ENCODE peak calls at places on chromosomes 2 and 18, in eight cellular contexts. One of them, this sample, is unnamed.

GRCh38 chr2:25035537-25036220 is 6.2 kb upstream of the EFR3B start:
- DNase-seq in psoas muscle: no peak
- DNase-seq in NCI-H2081 treated with DMSO at 0.1 percent for 48 hours: no peak
- DNase-seq in neural progenitor cell: no peak
- DNase-seq in iPS DF 6.9: no peak
- DNase-seq in A673: no peak
- DNase-seq in stimulated activated CD4-positive, alpha-beta T cell treated with anti-CD3 and anti-CD28 coated beads, Interleukin-12 subunit alpha, Interleukin-12 subunit beta, amount 100 ng/mL, for 4 hours: no peak
- DNase-seq in central memory CD4-positive, alpha-beta T cell: no peak
- DNase-seq in this sample: no peak

GRCh38 chr2:120867290-120868231 is 131.9 kb downstream of the GLI2 start:
- DNase-seq in NCI-H2081 treated with DMSO at 0.1 percent for 48 hours: no peak
- DNase-seq in iPS DF 6.9: no peak
- DNase-seq in stimulated activated CD4-positive, alpha-beta T cell treated with anti-CD3 and anti-CD28 coated beads, Interleukin-12 subunit alpha, Interleukin-12 subunit beta, amount 100 ng/mL, for 4 hours: no peak
- DNase-seq in psoas muscle: peak
- DNase-seq in central memory CD4-positive, alpha-beta T cell: no peak
- DNase-seq in neural progenitor cell: peak
- DNase-seq in A673: peak
- DNase-seq in this sample: no peak

GRCh38 chr18:2981212-2981728 is 31.7 kb downstream of the LPIN2 start:
- DNase-seq in NCI-H2081 treated with DMSO at 0.1 percent for 48 hours: no peak
- DNase-seq in stimulated activated CD4-positive, alpha-beta T cell treated with anti-CD3 and anti-CD28 coated beads, Interleukin-12 subunit alpha, Interleukin-12 subunit beta, amount 100 ng/mL, for 4 hours: no peak
- DNase-seq in neural progenitor cell: no peak
- DNase-seq in A673: peak
- DNase-seq in psoas muscle: no peak
- DNase-seq in iPS DF 6.9: no peak
- DNase-seq in central memory CD4-positive, alpha-beta T cell: no peak
- DNase-seq in this sample: no peak

GRCh38 chr2:144152817-144153271 is 367.1 kb downstream of the ZEB2 start:
- DNase-seq in iPS DF 6.9: no peak
- DNase-seq in NCI-H2081 treated with DMSO at 0.1 percent for 48 hours: no peak
- DNase-seq in psoas muscle: no peak
- DNase-seq in neural progenitor cell: peak
- DNase-seq in stimulated activated CD4-positive, alpha-beta T cell treated with anti-CD3 and anti-CD28 coated beads, Interleukin-12 subunit alpha, Interleukin-12 subunit beta, amount 100 ng/mL, for 4 hours: no peak
- DNase-seq in A673: peak
- DNase-seq in central memory CD4-positive, alpha-beta T cell: no peak
- DNase-seq in this sample: peak

GRCh38 chr2:106983305-106983704 is 97.3 kb upstream of the ST6GAL2 start:
- DNase-seq in stimulated activated CD4-positive, alpha-beta T cell treated with anti-CD3 and anti-CD28 coated beads, Interleukin-12 subunit alpha, Interleukin-12 subunit beta, amount 100 ng/mL, for 4 hours: no peak
- DNase-seq in neural progenitor cell: no peak
- DNase-seq in NCI-H2081 treated with DMSO at 0.1 percent for 48 hours: no peak
- DNase-seq in psoas muscle: no peak
- DNase-seq in A673: no peak
- DNase-seq in central memory CD4-positive, alpha-beta T cell: no peak
- DNase-seq in iPS DF 6.9: no peak
- DNase-seq in this sample: no peak

GRCh38 chr2:193348055-193348454 is 1153.3 kb upstream of the TMEFF2 start:
- DNase-seq in stimulated activated CD4-positive, alpha-beta T cell treated with anti-CD3 and anti-CD28 coated beads, Interleukin-12 subunit alpha, Interleukin-12 subunit beta, amount 100 ng/mL, for 4 hours: no peak
- DNase-seq in NCI-H2081 treated with DMSO at 0.1 percent for 48 hours: no peak
- DNase-seq in central memory CD4-positive, alpha-beta T cell: no peak
- DNase-seq in psoas muscle: no peak
- DNase-seq in iPS DF 6.9: no peak
- DNase-seq in A673: no peak
- DNase-seq in neural progenitor cell: no peak
- DNase-seq in this sample: no peak

GRCh38 chr18:36153203-36153602 is 23.5 kb downstream of the ELP2 start:
- DNase-seq in stimulated activated CD4-positive, alpha-beta T cell treated with anti-CD3 and anti-CD28 coated beads, Interleukin-12 subunit alpha, Interleukin-12 subunit beta, amount 100 ng/mL, for 4 hours: no peak
- DNase-seq in NCI-H2081 treated with DMSO at 0.1 percent for 48 hours: no peak
- DNase-seq in neural progenitor cell: no peak
- DNase-seq in central memory CD4-positive, alpha-beta T cell: no peak
- DNase-seq in psoas muscle: no peak
- DNase-seq in iPS DF 6.9: no peak
- DNase-seq in A673: no peak
- DNase-seq in this sample: no peak

GRCh38 chr2:190674966-190675650 is 26.2 kb downstream of the NAB1 start:
- DNase-seq in iPS DF 6.9: no peak
- DNase-seq in NCI-H2081 treated with DMSO at 0.1 percent for 48 hours: no peak
- DNase-seq in psoas muscle: no peak
- DNase-seq in central memory CD4-positive, alpha-beta T cell: no peak
- DNase-seq in stimulated activated CD4-positive, alpha-beta T cell treated with anti-CD3 and anti-CD28 coated beads, Interleukin-12 subunit alpha, Interleukin-12 subunit beta, amount 100 ng/mL, for 4 hours: no peak
- DNase-seq in neural progenitor cell: no peak
- DNase-seq in A673: no peak
- DNase-seq in this sample: no peak

GRCh38 chr2:113198790-113199612 is 25.2 kb downstream of the PSD4 start:
- DNase-seq in neural progenitor cell: peak
- DNase-seq in A673: peak
- DNase-seq in NCI-H2081 treated with DMSO at 0.1 percent for 48 hours: no peak
- DNase-seq in central memory CD4-positive, alpha-beta T cell: peak
- DNase-seq in psoas muscle: peak
- DNase-seq in iPS DF 6.9: peak
- DNase-seq in stimulated activated CD4-positive, alpha-beta T cell treated with anti-CD3 and anti-CD28 coated beads, Interleukin-12 subunit alpha, Interleukin-12 subunit beta, amount 100 ng/mL, for 4 hours: peak
- DNase-seq in this sample: peak

GRCh38 chr2:223465793-223466192 is 136.4 kb downstream of the SCG2 start:
- DNase-seq in central memory CD4-positive, alpha-beta T cell: no peak
- DNase-seq in A673: peak
- DNase-seq in neural progenitor cell: no peak
- DNase-seq in stimulated activated CD4-positive, alpha-beta T cell treated with anti-CD3 and anti-CD28 coated beads, Interleukin-12 subunit alpha, Interleukin-12 subunit beta, amount 100 ng/mL, for 4 hours: no peak
- DNase-seq in NCI-H2081 treated with DMSO at 0.1 percent for 48 hours: no peak
- DNase-seq in iPS DF 6.9: no peak
- DNase-seq in psoas muscle: peak
- DNase-seq in this sample: no peak

GRCh38 chr2:170056900-170057299 is 121.0 kb upstream of the MYO3B start:
- DNase-seq in central memory CD4-positive, alpha-beta T cell: no peak
- DNase-seq in psoas muscle: no peak
- DNase-seq in neural progenitor cell: no peak
- DNase-seq in stimulated activated CD4-positive, alpha-beta T cell treated with anti-CD3 and anti-CD28 coated beads, Interleukin-12 subunit alpha, Interleukin-12 subunit beta, amount 100 ng/mL, for 4 hours: no peak
- DNase-seq in A673: no peak
- DNase-seq in NCI-H2081 treated with DMSO at 0.1 percent for 48 hours: no peak
- DNase-seq in iPS DF 6.9: no peak
- DNase-seq in this sample: no peak

GRCh38 chr2:176595986-176596385 is 326.7 kb downstream of the MTX2 start:
- DNase-seq in iPS DF 6.9: no peak
- DNase-seq in NCI-H2081 treated with DMSO at 0.1 percent for 48 hours: no peak
- DNase-seq in neural progenitor cell: no peak
- DNase-seq in psoas muscle: no peak
- DNase-seq in stimulated activated CD4-positive, alpha-beta T cell treated with anti-CD3 and anti-CD28 coated beads, Interleukin-12 subunit alpha, Interleukin-12 subunit beta, amount 100 ng/mL, for 4 hours: no peak
- DNase-seq in A673: no peak
- DNase-seq in central memory CD4-positive, alpha-beta T cell: no peak
- DNase-seq in this sample: no peak

GRCh38 chr2:71596011-71596410 is 142.7 kb downstream of the DYSF start:
- DNase-seq in iPS DF 6.9: no peak
- DNase-seq in psoas muscle: no peak
- DNase-seq in NCI-H2081 treated with DMSO at 0.1 percent for 48 hours: no peak
- DNase-seq in stimulated activated CD4-positive, alpha-beta T cell treated with anti-CD3 and anti-CD28 coated beads, Interleukin-12 subunit alpha, Interleukin-12 subunit beta, amount 100 ng/mL, for 4 hours: no peak
- DNase-seq in central memory CD4-positive, alpha-beta T cell: no peak
- DNase-seq in neural progenitor cell: no peak
- DNase-seq in A673: no peak
- DNase-seq in this sample: no peak

GRCh38 chr2:58620127-58620526 is 379.0 kb upstream of the FANCL start:
- DNase-seq in central memory CD4-positive, alpha-beta T cell: no peak
- DNase-seq in neural progenitor cell: no peak
- DNase-seq in iPS DF 6.9: no peak
- DNase-seq in stimulated activated CD4-positive, alpha-beta T cell treated with anti-CD3 and anti-CD28 coated beads, Interleukin-12 subunit alpha, Interleukin-12 subunit beta, amount 100 ng/mL, for 4 hours: no peak
- DNase-seq in NCI-H2081 treated with DMSO at 0.1 percent for 48 hours: no peak
- DNase-seq in A673: no peak
- DNase-seq in psoas muscle: no peak
- DNase-seq in this sample: no peak

GRCh38 chr2:56100791-56101312 is 82.9 kb upstream of the CCDC85A start:
- DNase-seq in stimulated activated CD4-positive, alpha-beta T cell treated with anti-CD3 and anti-CD28 coated beads, Interleukin-12 subunit alpha, Interleukin-12 subunit beta, amount 100 ng/mL, for 4 hours: no peak
- DNase-seq in iPS DF 6.9: no peak
- DNase-seq in neural progenitor cell: no peak
- DNase-seq in A673: no peak
- DNase-seq in psoas muscle: no peak
- DNase-seq in central memory CD4-positive, alpha-beta T cell: no peak
- DNase-seq in NCI-H2081 treated with DMSO at 0.1 percent for 48 hours: no peak
- DNase-seq in this sample: no peak

GRCh38 chr2:133566967-133567645 is 1.2 kb downstream of the NCKAP5 start:
- DNase-seq in NCI-H2081 treated with DMSO at 0.1 percent for 48 hours: no peak
- DNase-seq in central memory CD4-positive, alpha-beta T cell: no peak
- DNase-seq in stimulated activated CD4-positive, alpha-beta T cell treated with anti-CD3 and anti-CD28 coated beads, Interleukin-12 subunit alpha, Interleukin-12 subunit beta, amount 100 ng/mL, for 4 hours: no peak
- DNase-seq in iPS DF 6.9: no peak
- DNase-seq in neural progenitor cell: peak
- DNase-seq in psoas muscle: peak
- DNase-seq in A673: peak
- DNase-seq in this sample: no peak

GRCh38 chr2:228102949-228103348 is 78.5 kb downstream of the SPHKAP start:
- DNase-seq in iPS DF 6.9: no peak
- DNase-seq in A673: no peak
- DNase-seq in NCI-H2081 treated with DMSO at 0.1 percent for 48 hours: no peak
- DNase-seq in stimulated activated CD4-positive, alpha-beta T cell treated with anti-CD3 and anti-CD28 coated beads, Interleukin-12 subunit alpha, Interleukin-12 subunit beta, amount 100 ng/mL, for 4 hours: no peak
- DNase-seq in psoas muscle: no peak
- DNase-seq in neural progenitor cell: no peak
- DNase-seq in central memory CD4-positive, alpha-beta T cell: no peak
- DNase-seq in this sample: no peak

GRCh38 chr2:239143858-239144712 is 256.7 kb downstream of the HDAC4 start:
- DNase-seq in iPS DF 6.9: no peak
- DNase-seq in stimulated activated CD4-positive, alpha-beta T cell treated with anti-CD3 and anti-CD28 coated beads, Interleukin-12 subunit alpha, Interleukin-12 subunit beta, amount 100 ng/mL, for 4 hours: peak
- DNase-seq in central memory CD4-positive, alpha-beta T cell: peak
- DNase-seq in A673: peak
- DNase-seq in neural progenitor cell: peak
- DNase-seq in NCI-H2081 treated with DMSO at 0.1 percent for 48 hours: no peak
- DNase-seq in psoas muscle: peak
- DNase-seq in this sample: peak

GRCh38 chr2:204129591-204130270 is 193.2 kb downstream of the ICOS start:
- DNase-seq in stimulated activated CD4-positive, alpha-beta T cell treated with anti-CD3 and anti-CD28 coated beads, Interleukin-12 subunit alpha, Interleukin-12 subunit beta, amount 100 ng/mL, for 4 hours: no peak
- DNase-seq in A673: no peak
- DNase-seq in iPS DF 6.9: no peak
- DNase-seq in central memory CD4-positive, alpha-beta T cell: no peak
- DNase-seq in psoas muscle: no peak
- DNase-seq in NCI-H2081 treated with DMSO at 0.1 percent for 48 hours: no peak
- DNase-seq in neural progenitor cell: no peak
- DNase-seq in this sample: no peak

GRCh38 chr2:57528499-57528898 is 518.1 kb upstream of the VRK2 start:
- DNase-seq in iPS DF 6.9: no peak
- DNase-seq in neural progenitor cell: peak
- DNase-seq in NCI-H2081 treated with DMSO at 0.1 percent for 48 hours: no peak
- DNase-seq in psoas muscle: no peak
- DNase-seq in central memory CD4-positive, alpha-beta T cell: no peak
- DNase-seq in A673: no peak
- DNase-seq in stimulated activated CD4-positive, alpha-beta T cell treated with anti-CD3 and anti-CD28 coated beads, Interleukin-12 subunit alpha, Interleukin-12 subunit beta, amount 100 ng/mL, for 4 hours: no peak
- DNase-seq in this sample: no peak

GRCh38 chr2:162840598-162841246 is 2.2 kb upstream of the KCNH7 start:
- DNase-seq in psoas muscle: no peak
- DNase-seq in A673: peak
- DNase-seq in stimulated activated CD4-positive, alpha-beta T cell treated with anti-CD3 and anti-CD28 coated beads, Interleukin-12 subunit alpha, Interleukin-12 subunit beta, amount 100 ng/mL, for 4 hours: no peak
- DNase-seq in NCI-H2081 treated with DMSO at 0.1 percent for 48 hours: no peak
- DNase-seq in iPS DF 6.9: peak
- DNase-seq in central memory CD4-positive, alpha-beta T cell: peak
- DNase-seq in neural progenitor cell: peak
- DNase-seq in this sample: no peak

GRCh38 chr2:148922776-148923175 is 47.7 kb downstream of the KIF5C start:
- DNase-seq in psoas muscle: no peak
- DNase-seq in NCI-H2081 treated with DMSO at 0.1 percent for 48 hours: no peak
- DNase-seq in neural progenitor cell: no peak
- DNase-seq in iPS DF 6.9: no peak
- DNase-seq in central memory CD4-positive, alpha-beta T cell: no peak
- DNase-seq in stimulated activated CD4-positive, alpha-beta T cell treated with anti-CD3 and anti-CD28 coated beads, Interleukin-12 subunit alpha, Interleukin-12 subunit beta, amount 100 ng/mL, for 4 hours: no peak
- DNase-seq in A673: no peak
- DNase-seq in this sample: no peak

GRCh38 chr2:108412995-108413726 is 35.4 kb downstream of the SULT1C4 start:
- DNase-seq in stimulated activated CD4-positive, alpha-beta T cell treated with anti-CD3 and anti-CD28 coated beads, Interleukin-12 subunit alpha, Interleukin-12 subunit beta, amount 100 ng/mL, for 4 hours: no peak
- DNase-seq in iPS DF 6.9: no peak
- DNase-seq in central memory CD4-positive, alpha-beta T cell: no peak
- DNase-seq in psoas muscle: no peak
- DNase-seq in neural progenitor cell: no peak
- DNase-seq in A673: peak
- DNase-seq in NCI-H2081 treated with DMSO at 0.1 percent for 48 hours: no peak
- DNase-seq in this sample: no peak

GRCh38 chr2:47964722-47965434 is 58.6 kb upstream of the FBXO11 start:
- DNase-seq in iPS DF 6.9: no peak
- DNase-seq in central memory CD4-positive, alpha-beta T cell: no peak
- DNase-seq in psoas muscle: no peak
- DNase-seq in A673: peak
- DNase-seq in neural progenitor cell: no peak
- DNase-seq in stimulated activated CD4-positive, alpha-beta T cell treated with anti-CD3 and anti-CD28 coated beads, Interleukin-12 subunit alpha, Interleukin-12 subunit beta, amount 100 ng/mL, for 4 hours: no peak
- DNase-seq in NCI-H2081 treated with DMSO at 0.1 percent for 48 hours: no peak
- DNase-seq in this sample: no peak

GRCh38 chr2:47269316-47270232 is 114.5 kb upstream of the STPG4 start:
- DNase-seq in A673: peak
- DNase-seq in psoas muscle: peak
- DNase-seq in NCI-H2081 treated with DMSO at 0.1 percent for 48 hours: no peak
- DNase-seq in stimulated activated CD4-positive, alpha-beta T cell treated with anti-CD3 and anti-CD28 coated beads, Interleukin-12 subunit alpha, Interleukin-12 subunit beta, amount 100 ng/mL, for 4 hours: no peak
- DNase-seq in neural progenitor cell: no peak
- DNase-seq in iPS DF 6.9: no peak
- DNase-seq in central memory CD4-positive, alpha-beta T cell: no peak
- DNase-seq in this sample: no peak

GRCh38 chr18:36028859-36029258 is 38.5 kb downstream of the RPRD1A start:
- DNase-seq in NCI-H2081 treated with DMSO at 0.1 percent for 48 hours: no peak
- DNase-seq in A673: no peak
- DNase-seq in stimulated activated CD4-positive, alpha-beta T cell treated with anti-CD3 and anti-CD28 coated beads, Interleukin-12 subunit alpha, Interleukin-12 subunit beta, amount 100 ng/mL, for 4 hours: no peak
- DNase-seq in central memory CD4-positive, alpha-beta T cell: no peak
- DNase-seq in psoas muscle: no peak
- DNase-seq in iPS DF 6.9: no peak
- DNase-seq in neural progenitor cell: no peak
- DNase-seq in this sample: no peak

GRCh38 chr2:40355451-40355850 is 96.4 kb downstream of the SLC8A1 start:
- DNase-seq in central memory CD4-positive, alpha-beta T cell: no peak
- DNase-seq in NCI-H2081 treated with DMSO at 0.1 percent for 48 hours: no peak
- DNase-seq in neural progenitor cell: no peak
- DNase-seq in A673: no peak
- DNase-seq in stimulated activated CD4-positive, alpha-beta T cell treated with anti-CD3 and anti-CD28 coated beads, Interleukin-12 subunit alpha, Interleukin-12 subunit beta, amount 100 ng/mL, for 4 hours: no peak
- DNase-seq in psoas muscle: no peak
- DNase-seq in iPS DF 6.9: no peak
- DNase-seq in this sample: no peak

GRCh38 chr2:69773201-69773600 is 31.3 kb downstream of the ANXA4 start:
- DNase-seq in psoas muscle: no peak
- DNase-seq in neural progenitor cell: no peak
- DNase-seq in A673: no peak
- DNase-seq in iPS DF 6.9: no peak
- DNase-seq in central memory CD4-positive, alpha-beta T cell: no peak
- DNase-seq in NCI-H2081 treated with DMSO at 0.1 percent for 48 hours: no peak
- DNase-seq in stimulated activated CD4-positive, alpha-beta T cell treated with anti-CD3 and anti-CD28 coated beads, Interleukin-12 subunit alpha, Interleukin-12 subunit beta, amount 100 ng/mL, for 4 hours: no peak
- DNase-seq in this sample: no peak

GRCh38 chr2:96757477-96757860 is 3.2 kb upstream of the CNNM4 start:
- DNase-seq in stimulated activated CD4-positive, alpha-beta T cell treated with anti-CD3 and anti-CD28 coated beads, Interleukin-12 subunit alpha, Interleukin-12 subunit beta, amount 100 ng/mL, for 4 hours: no peak
- DNase-seq in neural progenitor cell: no peak
- DNase-seq in NCI-H2081 treated with DMSO at 0.1 percent for 48 hours: no peak
- DNase-seq in iPS DF 6.9: no peak
- DNase-seq in A673: no peak
- DNase-seq in psoas muscle: no peak
- DNase-seq in central memory CD4-positive, alpha-beta T cell: no peak
- DNase-seq in this sample: no peak

GRCh38 chr2:209661286-209661685 is 110.3 kb upstream of the UNC80 start:
- DNase-seq in central memory CD4-positive, alpha-beta T cell: no peak
- DNase-seq in iPS DF 6.9: peak
- DNase-seq in stimulated activated CD4-positive, alpha-beta T cell treated with anti-CD3 and anti-CD28 coated beads, Interleukin-12 subunit alpha, Interleukin-12 subunit beta, amount 100 ng/mL, for 4 hours: no peak
- DNase-seq in psoas muscle: no peak
- DNase-seq in NCI-H2081 treated with DMSO at 0.1 percent for 48 hours: peak
- DNase-seq in A673: no peak
- DNase-seq in neural progenitor cell: peak
- DNase-seq in this sample: no peak

GRCh38 chr2:190188289-190188688 is 125.8 kb upstream of the MSTN start:
- DNase-seq in psoas muscle: no peak
- DNase-seq in A673: no peak
- DNase-seq in iPS DF 6.9: no peak
- DNase-seq in central memory CD4-positive, alpha-beta T cell: no peak
- DNase-seq in neural progenitor cell: no peak
- DNase-seq in NCI-H2081 treated with DMSO at 0.1 percent for 48 hours: no peak
- DNase-seq in stimulated activated CD4-positive, alpha-beta T cell treated with anti-CD3 and anti-CD28 coated beads, Interleukin-12 subunit alpha, Interleukin-12 subunit beta, amount 100 ng/mL, for 4 hours: no peak
- DNase-seq in this sample: no peak

GRCh38 chr18:8930990-8931648 is 171.4 kb upstream of the NDUFV2 start:
- DNase-seq in central memory CD4-positive, alpha-beta T cell: no peak
- DNase-seq in stimulated activated CD4-positive, alpha-beta T cell treated with anti-CD3 and anti-CD28 coated beads, Interleukin-12 subunit alpha, Interleukin-12 subunit beta, amount 100 ng/mL, for 4 hours: no peak
- DNase-seq in psoas muscle: no peak
- DNase-seq in A673: no peak
- DNase-seq in iPS DF 6.9: no peak
- DNase-seq in NCI-H2081 treated with DMSO at 0.1 percent for 48 hours: no peak
- DNase-seq in neural progenitor cell: no peak
- DNase-seq in this sample: no peak

GRCh38 chr2:112917856-112918255 is 6.9 kb downstream of the IL37 start:
- DNase-seq in A673: no peak
- DNase-seq in central memory CD4-positive, alpha-beta T cell: no peak
- DNase-seq in NCI-H2081 treated with DMSO at 0.1 percent for 48 hours: no peak
- DNase-seq in iPS DF 6.9: no peak
- DNase-seq in psoas muscle: no peak
- DNase-seq in neural progenitor cell: no peak
- DNase-seq in stimulated activated CD4-positive, alpha-beta T cell treated with anti-CD3 and anti-CD28 coated beads, Interleukin-12 subunit alpha, Interleukin-12 subunit beta, amount 100 ng/mL, for 4 hours: no peak
- DNase-seq in this sample: no peak

GRCh38 chr2:188367164-188367563 is 75.5 kb downstream of the GULP1 start:
- DNase-seq in iPS DF 6.9: no peak
- DNase-seq in A673: no peak
- DNase-seq in neural progenitor cell: no peak
- DNase-seq in NCI-H2081 treated with DMSO at 0.1 percent for 48 hours: peak
- DNase-seq in psoas muscle: no peak
- DNase-seq in stimulated activated CD4-positive, alpha-beta T cell treated with anti-CD3 and anti-CD28 coated beads, Interleukin-12 subunit alpha, Interleukin-12 subunit beta, amount 100 ng/mL, for 4 hours: no peak
- DNase-seq in central memory CD4-positive, alpha-beta T cell: no peak
- DNase-seq in this sample: no peak

This sample was measured in naive B cell.